ENCODE peak calls at places on chromosomes 16 and 17, in five cellular contexts. Y is SK-N-SH, T is neuronal stem cell, X is cardiac muscle cell, B is sigmoid colon. D is an unnamed sample. For H3K4me1, the result is how much of the 10 kb centered on the place peaks cover.

GRCh38 chr16:53898993-53899392 is 195.0 kb downstream of the FTO start:
- DNase-seq in Y (no peak), T (no peak), X (no peak), B (no peak), D (no peak)

GRCh38 chr17:81018044-81018802 is 16.7 kb upstream of the BAIAP2 start:
- DNase-seq in Y (no peak), T (peak), X (no peak), B (peak), D (no peak)

GRCh38 chr16:26665166-26665939 is 401.4 kb upstream of the C16orf82 start:
- DNase-seq in Y (no peak), T (no peak), X (no peak), B (no peak), D (no peak)

GRCh38 chr16:50068550-50068949 is 2.8 kb downstream of the HEATR3 start:
- DNase-seq in Y (no peak), T (no peak), X (no peak), B (no peak), D (no peak)

GRCh38 chr16:81642107-81642436 is 137.0 kb upstream of the PLCG2 start:
- DNase-seq in Y (no peak), T (no peak), X (no peak), B (no peak), D (no peak)

GRCh38 chr17:58394534-58395223 is 22.7 kb downstream of the RNF43 start:
- DNase-seq in Y (no peak), T (no peak), X (no peak), B (no peak), D (no peak)

GRCh38 chr16:35711958-35712357 is 2252.5 kb downstream of the TP53TG3F start:
- DNase-seq in Y (no peak), T (no peak), X (no peak), B (no peak), D (no peak)

GRCh38 chr17:74493381-74493833 is 27.0 kb downstream of the CD300A start:
- DNase-seq in Y (peak), T (peak), X (peak), B (peak), D (peak)

GRCh38 chr17:15385305-15385704 is 43.9 kb upstream of the TEKT3 start:
- DNase-seq in Y (no peak), T (no peak), X (no peak), B (no peak), D (no peak)

GRCh38 chr17:15384142-15384803 is 42.9 kb upstream of the TEKT3 start:
- DNase-seq in Y (no peak), T (no peak), X (no peak), B (peak), D (no peak)

GRCh38 chr17:15392326-15392739 is 50.9 kb upstream of the TEKT3 start:
- DNase-seq in Y (no peak), T (no peak), X (no peak), B (no peak), D (no peak)

GRCh38 chr17:15386083-15386482 is 44.7 kb upstream of the TEKT3 start:
- DNase-seq in Y (no peak), T (no peak), X (no peak), B (no peak), D (no peak)

GRCh38 chr17:15388356-15389046 is 47.1 kb upstream of the TEKT3 start:
- DNase-seq in Y (no peak), T (no peak), X (no peak), B (no peak), D (no peak)
- H3K4me1 ChIP-seq in Y (under half), T (under half), X (under half), B (under half), D (under half)

GRCh38 chr16:68090109-68090508 is 4.9 kb downstream of the NFATC3 start:
- DNase-seq in Y (no peak), T (no peak), X (no peak), B (no peak), D (no peak)
- H3K4me3 ChIP-seq in Y (no peak), T (no peak), X (no peak), B (no peak), D (no peak)

GRCh38 chr16:88782454-88783390 is 2.3 kb downstream of the PIEZO1 start:
- DNase-seq in Y (no peak), T (no peak), X (no peak), B (peak), D (no peak)

GRCh38 chr16:88785106-88785924 is at the start of gene PIEZO1:
- DNase-seq in Y (peak), T (no peak), X (peak), B (peak), D (peak)

GRCh38 chr16:88783391-88784073 is 1.5 kb downstream of the PIEZO1 start:
- DNase-seq in Y (no peak), T (no peak), X (no peak), B (peak), D (no peak)

GRCh38 chr16:88784074-88784855 is 755 bp downstream of the PIEZO1 start:
- DNase-seq in Y (peak), T (no peak), X (peak), B (peak), D (peak)

GRCh38 chr16:88784856-88785105 is 239 bp downstream of the PIEZO1 start:
- DNase-seq in Y (no peak), T (no peak), X (no peak), B (no peak), D (no peak)
- H3K4me1 ChIP-seq in Y (under half), T (under half), X (under half), B (under half), D (under half)

DNA sequence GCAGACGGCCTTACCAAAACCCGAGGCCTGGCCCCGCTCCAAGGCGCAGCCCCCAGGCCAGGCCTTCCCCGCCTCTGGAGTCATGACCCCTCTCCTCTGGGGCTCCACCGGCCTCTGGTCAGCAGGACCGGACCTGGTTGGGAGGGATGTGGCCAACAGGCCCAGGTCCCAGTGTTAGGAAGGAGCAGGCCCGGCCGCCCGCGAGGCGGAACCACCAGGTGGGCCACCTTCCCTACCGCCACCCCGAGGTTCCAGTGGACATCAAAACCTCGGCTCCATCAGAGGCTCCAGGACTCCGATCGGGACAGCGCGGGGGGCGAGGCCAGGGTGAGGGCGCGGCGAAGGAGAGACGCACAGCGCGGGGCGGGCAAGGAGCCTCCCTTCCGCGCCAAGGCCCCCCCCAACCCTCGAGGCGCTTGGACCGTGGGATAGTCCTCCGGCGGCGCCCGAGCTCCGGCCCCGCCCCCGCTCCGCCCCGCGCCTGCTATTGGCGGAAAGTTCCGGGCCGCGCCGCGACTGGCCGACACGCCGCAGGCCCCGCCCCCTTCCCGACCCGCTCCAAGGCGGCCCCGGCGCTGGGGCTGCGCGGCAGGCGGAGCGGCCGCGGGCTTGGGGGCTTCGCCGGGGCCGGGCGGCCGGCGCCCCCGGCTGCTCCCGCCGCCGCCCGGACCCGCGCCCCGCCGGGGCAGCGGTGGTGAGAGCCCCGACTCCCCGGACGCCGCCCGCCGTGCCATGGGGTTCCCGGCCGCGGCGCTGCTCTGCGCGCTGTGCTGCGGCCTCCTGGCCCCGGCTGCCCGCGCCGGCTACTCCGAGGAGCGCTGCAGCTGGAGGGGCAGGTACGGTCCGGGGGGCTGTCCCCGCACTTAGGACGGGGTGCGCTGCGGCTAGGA is at the start of gene METRN:
- DNase-seq in Y (peak), T (peak), X (peak), B (peak), D (peak)
- H3K4me3 ChIP-seq in Y (peak), T (peak), X (peak), B (peak), D (peak)

DNA sequence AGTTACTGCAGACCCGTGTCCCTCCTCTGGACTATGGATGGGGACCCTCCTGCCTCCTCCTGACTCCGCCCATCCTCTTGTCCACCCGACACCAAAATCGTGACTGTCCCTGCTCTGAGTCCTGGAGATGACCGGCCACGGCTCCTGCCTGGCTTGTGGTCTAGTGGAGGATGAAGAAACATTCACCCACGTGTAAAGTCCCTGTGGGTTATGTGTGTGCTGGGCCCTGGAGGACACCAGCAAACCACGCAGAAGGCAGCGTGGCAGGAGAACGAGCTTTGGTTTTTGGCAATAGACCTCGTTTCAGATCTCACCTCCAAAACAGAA is 11.9 kb downstream of the SPNS2 start:
- DNase-seq in Y (no peak), T (no peak), X (no peak), B (peak), D (no peak)
- H3K4me1 ChIP-seq in Y (under half), T (under half), X (under half), B (under half), D (under half)

DNA sequence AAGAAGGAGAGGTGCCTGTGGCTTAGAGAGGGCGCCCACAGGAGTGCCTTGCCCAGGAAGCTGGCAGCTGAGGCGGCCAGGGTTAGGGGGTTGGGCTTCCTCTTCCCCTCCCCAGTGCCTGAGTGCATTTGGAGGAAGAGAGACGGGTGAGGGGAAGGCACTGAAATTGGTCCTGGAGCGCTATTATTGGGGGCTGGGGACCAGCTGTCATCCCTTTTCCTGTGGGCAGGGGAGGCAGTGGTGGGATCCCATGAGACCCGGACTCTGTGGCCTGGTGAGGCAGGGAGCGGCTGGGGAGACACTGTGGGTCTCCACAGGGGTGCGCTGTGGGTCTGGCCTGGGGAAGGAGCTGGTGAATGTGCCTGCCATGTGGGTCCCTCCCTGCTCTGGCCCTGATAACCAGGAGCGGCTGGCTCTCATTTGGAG is 259.7 kb downstream of the SEC14L1 start:
- DNase-seq in Y (peak), T (no peak), X (peak), B (no peak), D (no peak)
- H3K4me3 ChIP-seq in Y (no peak), T (no peak), X (no peak), B (no peak), D (no peak)

GRCh38 chr16:55496509-55497145 is 12.2 kb upstream of the LPCAT2 start:
- DNase-seq in Y (no peak), T (no peak), X (no peak), B (no peak), D (no peak)
- H3K4me1 ChIP-seq in Y (half or more), T (under half), X (under half), B (under half), D (under half)